ENCODE peak calls at places on chromosome 5, in four cellular contexts. R is AG09309; E is astrocyte of the spinal cord; M is stimulated activated CD8-positive, alpha-beta memory T cell treated with anti-CD3 and anti-CD28 coated beads, Interleukin-12 subunit alpha, Interleukin-12 subunit beta, amount 100 ng/mL, for 1 hour. I is an unnamed sample.

GRCh38 chr5:110757118-110757729 is 18.4 kb downstream of the SLC25A46 start:
- DNase-seq in R (no peak), E (peak; percentile 71), M (no peak), I (peak; percentile 38)

GRCh38 chr5:64649512-64649911 is 40.8 kb upstream of the SHISAL2B start:
- DNase-seq in R (no peak), E (no peak), M (no peak), I (no peak)

GRCh38 chr5:151906246-151906645 is 18.4 kb downstream of the GLRA1 start:
- DNase-seq in R (no peak), E (no peak), M (no peak), I (no peak)

GRCh38 chr5:16784088-16784487 is 152.0 kb downstream of the MYO10 start:
- DNase-seq in R (peak; percentile 59), E (peak; percentile 76), M (no peak), I (no peak)

GRCh38 chr5:61333351-61334223 is 1.5 kb downstream of the ZSWIM6 start:
- DNase-seq in R (no peak), E (peak; percentile 49), M (no peak), I (no peak)

GRCh38 chr5:58410441-58410840 is 49.4 kb downstream of the PLK2 start:
- DNase-seq in R (peak; percentile 47), E (peak; percentile 79), M (no peak), I (no peak)

GRCh38 chr5:80159133-80159815 is 96.6 kb downstream of the SERINC5 start:
- DNase-seq in R (no peak), E (no peak), M (no peak), I (no peak)

GRCh38 chr5:116395178-116395577 is 179.4 kb downstream of the SEMA6A start:
- DNase-seq in R (no peak), E (no peak), M (no peak), I (no peak)

GRCh38 chr5:59562756-59563389 is 330.7 kb downstream of the PDE4D start:
- DNase-seq in R (no peak), E (peak; percentile 74), M (peak; percentile 6), I (peak; percentile 69)

GRCh38 chr5:90408571-90409317 is 812 bp downstream of the CETN3 start:
- DNase-seq in R (no peak), E (no peak), M (no peak), I (peak; percentile 0)

GRCh38 chr5:57804007-57804444 is 321.4 kb upstream of the ACTBL2 start:
- DNase-seq in R (peak; percentile 96), E (peak; percentile 94), M (no peak), I (no peak)

GRCh38 chr5:156423597-156423996 is 96.6 kb downstream of the SGCD start:
- DNase-seq in R (no peak), E (no peak), M (no peak), I (no peak)

GRCh38 chr5:14306415-14306814 is 163.3 kb downstream of the TRIO start:
- DNase-seq in R (no peak), E (peak; percentile 28), M (no peak), I (no peak)

GRCh38 chr5:62477801-62478200 is 65.2 kb downstream of the IPO11 start:
- DNase-seq in R (no peak), E (peak; percentile 23), M (no peak), I (no peak)

GRCh38 chr5:855771-856530 is 5.2 kb upstream of the ZDHHC11 start:
- DNase-seq in R (no peak), E (no peak), M (no peak), I (no peak)

GRCh38 chr5:5891350-5891749 is 468.9 kb downstream of the ICE1 start:
- DNase-seq in R (no peak), E (no peak), M (no peak), I (no peak)

GRCh38 chr5:36777105-36777757 is 99.3 kb upstream of the NIPBL start:
- DNase-seq in R (no peak), E (peak; percentile 34), M (no peak), I (peak; percentile 27)

GRCh38 chr5:174828786-174829510 is 104.6 kb downstream of the MSX2 start:
- DNase-seq in R (peak; percentile 64), E (no peak), M (no peak), I (no peak)

GRCh38 chr5:43038523-43038989 is 1.6 kb downstream of the ANXA2R start:
- DNase-seq in R (no peak), E (peak; percentile 90), M (no peak), I (no peak)